ENCODE peak calls at places on chromosomes 5 and 9, in seven cellular contexts. E is fibroblast of the conjunctiva; X is KBM-7; Z is stimulated activated CD8-positive, alpha-beta memory T cell treated with anti-CD3 and anti-CD28 coated beads, Interleukin-4, amount 100 ng/mL, for 48 hours; D is left ventricle myocardium inferior; V is lung microvascular endothelial cell; U is naive B cell. J is an unnamed sample.

GRCh38 chr9:132235894-132236661 is 74.2 kb downstream of the NTNG2 start:
- DNase-seq in V (peak), U (peak), Z (peak), X (peak), E (peak), D (peak), J (peak)

GRCh38 chr5:34483442-34484033 is 172.6 kb upstream of the RAI14 start:
- DNase-seq in D (no peak), V (no peak), Z (no peak), U (no peak), E (no peak), X (no peak), J (no peak)

GRCh38 chr5:64566531-64566930 is 60.7 kb downstream of the RGS7BP start:
- DNase-seq in D (no peak), U (no peak), V (no peak), E (no peak), Z (no peak), X (no peak), J (no peak)

GRCh38 chr9:113244556-113244955 is 23.2 kb downstream of the SLC31A1 start:
- DNase-seq in E (no peak), X (no peak), V (no peak), Z (no peak), D (no peak), U (no peak), J (no peak)

GRCh38 chr5:5886812-5887486 is 464.5 kb downstream of the ICE1 start:
- DNase-seq in Z (peak), X (peak), E (no peak), U (peak), V (no peak), D (no peak), J (peak)

GRCh38 chr5:106489004-106489403 is 1181.7 kb downstream of the EFNA5 start:
- DNase-seq in E (no peak), Z (no peak), V (no peak), U (no peak), D (no peak), X (no peak), J (no peak)

GRCh38 chr9:8924529-8924928 is 1125.0 kb upstream of the DMAC1 start:
- DNase-seq in V (no peak), Z (no peak), X (no peak), E (no peak), D (no peak), U (no peak), J (no peak)

GRCh38 chr9:93908591-93909241 is 46.4 kb downstream of the BARX1 start:
- DNase-seq in X (no peak), V (no peak), E (no peak), U (no peak), D (no peak), Z (no peak), J (no peak)

GRCh38 chr5:170070556-170071412 is 34.9 kb upstream of the FOXI1 start:
- DNase-seq in V (peak), Z (peak), X (no peak), U (no peak), E (peak), D (peak), J (no peak)

GRCh38 chr9:115162946-115163345 is 45.0 kb upstream of the TNC start:
- DNase-seq in V (no peak), Z (no peak), U (no peak), E (no peak), D (no peak), X (no peak), J (no peak)

GRCh38 chr5:99771296-99771695 is 763.9 kb upstream of the FAM174A start:
- DNase-seq in U (no peak), E (no peak), X (no peak), D (no peak), V (no peak), Z (no peak), J (no peak)

GRCh38 chr5:179699640-179700298 is 1.0 kb downstream of the CANX start:
- DNase-seq in X (peak), V (peak), D (no peak), U (peak), Z (peak), E (no peak), J (no peak)

GRCh38 chr5:95595289-95595931 is 24.5 kb upstream of the GPR150 start:
- DNase-seq in D (no peak), U (no peak), X (no peak), Z (no peak), E (no peak), V (no peak), J (no peak)

GRCh38 chr5:135578685-135579341 is at the start of gene CXCL14:
- DNase-seq in U (no peak), Z (peak), E (peak), X (peak), D (no peak), V (no peak), J (no peak)

GRCh38 chr9:85142461-85143401 is 473.2 kb downstream of the NTRK2 start:
- DNase-seq in X (peak), Z (no peak), V (no peak), U (no peak), E (peak), D (peak), J (peak)

GRCh38 chr5:108353087-108353486 is 28.8 kb downstream of the FBXL17 start:
- DNase-seq in E (no peak), U (no peak), X (no peak), D (no peak), Z (no peak), V (no peak), J (no peak)

J was measured in GM19239.